ENCODE peak calls at places on chromosomes 6 and 20, in nine cellular contexts. T is esophagus squamous epithelium, K is left ventricle myocardium inferior, I is tibial artery, V is ascending aorta, P is dorsolateral prefrontal cortex, J is fibroblast of the aortic adventitia, R is mesothelial cell of epicardium, F is fibroblast of lung. C is an unnamed sample.

GRCh38 chr6:130776287-130776925 is 50.8 kb upstream of the SMLR1 start:
- DNase-seq in K (no peak), P (no peak), T (no peak), I (no peak), V (no peak), R (no peak), J (no peak), F (no peak), C (no peak)

GRCh38 chr20:39661833-39662232 is 699.7 kb downstream of the DHX35 start:
- DNase-seq in R (no peak), P (no peak), K (no peak), T (no peak), I (no peak), V (no peak), J (peak), F (peak), C (peak)

GRCh38 chr6:24524801-24525200 is 30.0 kb downstream of the ALDH5A1 start:
- DNase-seq in F (peak), I (no peak), K (no peak), T (no peak), R (no peak), P (peak), V (no peak), J (peak), C (peak)

GRCh38 chr6:96499781-96500180 is 21.8 kb upstream of the UFL1 start:
- DNase-seq in J (no peak), F (no peak), R (no peak), I (no peak), P (no peak), T (no peak), V (no peak), K (no peak), C (no peak)

GRCh38 chr6:150766201-150766997 is 99.1 kb upstream of the MTHFD1L start:
- DNase-seq in V (no peak), R (no peak), F (peak), P (no peak), K (peak), J (peak), I (no peak), T (no peak), C (no peak)

GRCh38 chr6:134097114-134097707 is 44.8 kb upstream of the SLC2A12 start:
- DNase-seq in T (no peak), R (peak), P (peak), I (no peak), V (no peak), K (no peak), J (peak), F (peak), C (peak)

GRCh38 chr6:128124713-128125112 is 223.9 kb upstream of the THEMIS start:
- DNase-seq in P (no peak), J (peak), I (no peak), T (no peak), V (no peak), F (peak), K (no peak), R (no peak), C (peak)

GRCh38 chr6:52371656-52372151 is 9.8 kb downstream of the PAQR8 start:
- DNase-seq in J (peak), P (no peak), I (no peak), F (peak), K (no peak), T (no peak), R (no peak), V (no peak), C (peak)

GRCh38 chr6:387293-387694 is 4.3 kb upstream of the IRF4 start:
- DNase-seq in T (no peak), K (no peak), J (peak), F (peak), V (no peak), P (no peak), I (no peak), R (no peak), C (peak)

GRCh38 chr20:46132705-46133120 is 14.6 kb downstream of the CD40 start:
- DNase-seq in T (no peak), P (peak), V (no peak), F (peak), R (peak), J (peak), K (peak), I (peak), C (peak)

GRCh38 chr20:8242827-8243764 is 111.0 kb downstream of the PLCB1 start:
- DNase-seq in V (no peak), I (no peak), F (no peak), T (no peak), R (no peak), J (peak), P (no peak), K (no peak), C (peak)

GRCh38 chr6:75608955-75609533 is 7.4 kb downstream of the SENP6 start:
- DNase-seq in R (no peak), J (no peak), P (no peak), I (no peak), V (no peak), T (no peak), F (no peak), K (no peak), C (no peak)

GRCh38 chr6:14066782-14067406 is 50.7 kb upstream of the CD83 start:
- DNase-seq in P (no peak), V (no peak), J (peak), R (no peak), F (peak), K (no peak), I (no peak), T (no peak), C (peak)

GRCh38 chr6:119957195-119957594 is 607.6 kb upstream of the MAN1A1 start:
- DNase-seq in F (no peak), I (no peak), R (no peak), J (no peak), V (no peak), T (no peak), P (no peak), K (no peak), C (no peak)

GRCh38 chr20:43849496-43850197 is 65.0 kb upstream of the TOX2 start:
- DNase-seq in F (peak), R (no peak), V (no peak), J (peak), K (no peak), I (no peak), P (no peak), T (no peak), C (peak)

GRCh38 chr6:18293192-18293904 is 29.0 kb upstream of the DEK start:
- DNase-seq in P (no peak), T (no peak), F (peak), I (no peak), J (no peak), R (no peak), V (no peak), K (no peak), C (peak)

GRCh38 chr20:43568706-43569105 is 9.9 kb downstream of the SGK2 start:
- DNase-seq in I (no peak), R (no peak), J (no peak), P (no peak), T (no peak), F (no peak), K (no peak), V (no peak), C (no peak)

GRCh38 chr6:157873735-157874344 is 50.8 kb downstream of the SNX9 start:
- DNase-seq in R (peak), I (peak), V (no peak), K (peak), T (peak), F (peak), J (peak), P (peak), C (peak)

GRCh38 chr20:62401331-62401779 is 5.7 kb downstream of the CABLES2 start:
- DNase-seq in I (no peak), R (no peak), P (no peak), J (no peak), F (no peak), V (no peak), T (no peak), K (no peak), C (no peak)

GRCh38 chr20:34794006-34794585 is 31.4 kb downstream of the NCOA6 start:
- DNase-seq in K (no peak), P (no peak), J (no peak), I (no peak), F (no peak), R (no peak), T (no peak), V (no peak), C (no peak)

GRCh38 chr6:162387723-162388382 is 339.7 kb downstream of the PRKN start:
- DNase-seq in F (no peak), K (peak), T (no peak), J (no peak), R (no peak), P (no peak), I (peak), V (no peak), C (no peak)

GRCh38 chr20:18058661-18059467 is 1.1 kb upstream of the OVOL2 start:
- DNase-seq in F (no peak), J (no peak), T (no peak), K (no peak), R (no peak), P (no peak), I (no peak), V (no peak), C (no peak)

GRCh38 chr20:58514321-58515239 is 619 bp downstream of the APCDD1L start:
- DNase-seq in K (no peak), T (no peak), V (no peak), F (peak), I (no peak), P (no peak), R (no peak), J (peak), C (peak)

GRCh38 chr6:157990321-157991066 is 8.8 kb downstream of the SYNJ2 start:
- DNase-seq in F (peak), P (no peak), V (no peak), K (no peak), J (no peak), R (no peak), T (no peak), I (peak), C (peak)

GRCh38 chr6:36131517-36132220 is 1.4 kb downstream of the MAPK13 start:
- DNase-seq in J (peak), V (no peak), F (peak), P (peak), I (no peak), T (no peak), R (no peak), K (no peak), C (peak)

GRCh38 chr6:140082867-140083297 is 708.4 kb upstream of the CITED2 start:
- DNase-seq in V (no peak), P (no peak), F (peak), R (no peak), J (peak), I (no peak), T (no peak), K (no peak), C (peak)

GRCh38 chr6:24721461-24722215 is 2.7 kb upstream of the C6orf62 start:
- DNase-seq in V (no peak), J (no peak), F (no peak), P (peak), R (no peak), T (peak), K (peak), I (no peak), C (peak)

GRCh38 chr20:56245761-56246160 is 2.8 kb upstream of the MC3R start:
- DNase-seq in J (no peak), V (no peak), R (no peak), T (no peak), P (no peak), I (no peak), K (no peak), F (no peak), C (peak)

GRCh38 chr20:41249781-41250281 is 67.7 kb downstream of the ZHX3 start:
- DNase-seq in R (no peak), P (peak), I (no peak), T (no peak), J (peak), V (no peak), K (no peak), F (peak), C (peak)

GRCh38 chr6:153208706-153209105 is 77.6 kb upstream of the RGS17 start:
- DNase-seq in P (peak), I (no peak), V (no peak), J (no peak), F (no peak), R (no peak), K (peak), T (no peak), C (no peak)

GRCh38 chr20:57476073-57476526 is 48.8 kb downstream of the CTCFL start:
- DNase-seq in F (no peak), V (no peak), P (no peak), K (no peak), J (no peak), I (peak), T (no peak), R (no peak), C (no peak)

GRCh38 chr6:36956111-36956820 is 1.7 kb downstream of the PI16 start:
- DNase-seq in P (no peak), V (no peak), J (peak), R (no peak), I (no peak), K (no peak), F (no peak), T (no peak), C (peak)

GRCh38 chr6:144140859-144141258 is 9.5 kb upstream of the STX11 start:
- DNase-seq in T (no peak), V (no peak), J (no peak), K (no peak), P (no peak), F (no peak), R (no peak), I (no peak), C (no peak)

GRCh38 chr20:50317644-50318043 is 127.0 kb downstream of the CEBPB start:
- DNase-seq in J (no peak), F (no peak), P (no peak), T (no peak), V (no peak), I (peak), R (no peak), K (no peak), C (no peak)

GRCh38 chr6:101730954-101731353 is 337.4 kb downstream of the GRIK2 start:
- DNase-seq in V (no peak), F (peak), I (no peak), P (no peak), K (no peak), R (no peak), J (peak), T (no peak), C (peak)

GRCh38 chr6:156617376-156617775 is 159.8 kb upstream of the ARID1B start:
- DNase-seq in I (no peak), R (no peak), F (peak), P (no peak), V (no peak), K (no peak), J (peak), T (no peak), C (no peak)

GRCh38 chr6:85357651-85358050 is 92.2 kb upstream of the NT5E start:
- DNase-seq in F (no peak), J (no peak), K (no peak), I (no peak), V (no peak), P (no peak), R (no peak), T (no peak), C (no peak)

GRCh38 chr6:157133856-157134255 is 189.5 kb downstream of the TMEM242 start:
- DNase-seq in V (no peak), K (no peak), R (no peak), T (no peak), J (no peak), F (peak), I (no peak), P (no peak), C (no peak)

GRCh38 chr20:23164176-23164601 is 78.1 kb upstream of the CD93 start:
- DNase-seq in T (no peak), K (no peak), R (no peak), I (peak), V (no peak), F (no peak), P (no peak), J (no peak), C (no peak)

DNA sequence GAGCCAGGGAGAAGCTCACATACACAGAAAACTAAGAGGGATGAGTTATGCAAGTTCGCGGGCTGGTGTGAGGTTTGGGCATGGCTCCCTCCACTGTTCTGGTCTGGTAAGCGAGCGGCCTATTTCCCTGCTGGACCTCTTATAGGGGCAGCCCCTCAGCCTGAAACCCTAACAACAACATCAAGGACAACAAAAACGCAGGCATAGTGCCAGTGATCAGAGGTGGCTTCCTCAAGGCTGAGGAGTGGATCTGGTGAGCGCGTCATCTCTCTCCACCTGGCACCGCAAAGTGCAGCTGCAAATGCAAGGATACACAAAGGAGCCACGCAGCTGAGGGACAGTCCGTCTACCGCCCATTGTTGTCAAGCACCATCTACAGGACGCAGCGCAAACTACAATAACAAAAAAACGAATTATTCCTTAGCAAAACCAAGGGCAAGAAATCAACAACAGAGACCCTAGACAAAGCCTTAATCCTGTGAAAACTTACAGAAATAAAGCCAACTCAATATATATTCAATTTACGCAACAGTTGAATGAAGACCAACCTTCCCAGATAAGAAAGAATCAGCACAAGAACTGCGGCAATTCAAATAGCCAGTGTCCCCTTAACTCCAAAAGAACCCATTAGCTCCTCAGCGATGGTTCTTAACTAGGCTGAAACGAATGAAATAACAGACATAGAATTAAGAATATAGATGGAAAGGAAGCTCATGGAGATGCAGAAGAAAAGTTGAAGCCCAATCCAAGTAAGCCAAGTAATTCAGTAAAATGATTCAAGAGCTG is 9.2 kb upstream of the DEFB110 start:
- DNase-seq in P (no peak), V (no peak), F (no peak), J (no peak), R (no peak), K (no peak), T (no peak), I (no peak), C (peak)
- TF ChIP-seq CTCF in P (no peak), V (no peak), F (peak), J (no peak), R (no peak), K (no peak), T (no peak), I (no peak), C (peak)

GRCh38 chr6:136289327-136289578 is 393 bp downstream of the BCLAF1 start:
- DNase-seq in F (peak), K (peak), V (peak), R (peak), J (peak), P (peak), I (peak), T (peak), C (peak)
- TF ChIP-seq CTCF in F (no peak), K (no peak), V (no peak), R (no peak), J (no peak), P (no peak), I (no peak), T (no peak), C (no peak)

DNA sequence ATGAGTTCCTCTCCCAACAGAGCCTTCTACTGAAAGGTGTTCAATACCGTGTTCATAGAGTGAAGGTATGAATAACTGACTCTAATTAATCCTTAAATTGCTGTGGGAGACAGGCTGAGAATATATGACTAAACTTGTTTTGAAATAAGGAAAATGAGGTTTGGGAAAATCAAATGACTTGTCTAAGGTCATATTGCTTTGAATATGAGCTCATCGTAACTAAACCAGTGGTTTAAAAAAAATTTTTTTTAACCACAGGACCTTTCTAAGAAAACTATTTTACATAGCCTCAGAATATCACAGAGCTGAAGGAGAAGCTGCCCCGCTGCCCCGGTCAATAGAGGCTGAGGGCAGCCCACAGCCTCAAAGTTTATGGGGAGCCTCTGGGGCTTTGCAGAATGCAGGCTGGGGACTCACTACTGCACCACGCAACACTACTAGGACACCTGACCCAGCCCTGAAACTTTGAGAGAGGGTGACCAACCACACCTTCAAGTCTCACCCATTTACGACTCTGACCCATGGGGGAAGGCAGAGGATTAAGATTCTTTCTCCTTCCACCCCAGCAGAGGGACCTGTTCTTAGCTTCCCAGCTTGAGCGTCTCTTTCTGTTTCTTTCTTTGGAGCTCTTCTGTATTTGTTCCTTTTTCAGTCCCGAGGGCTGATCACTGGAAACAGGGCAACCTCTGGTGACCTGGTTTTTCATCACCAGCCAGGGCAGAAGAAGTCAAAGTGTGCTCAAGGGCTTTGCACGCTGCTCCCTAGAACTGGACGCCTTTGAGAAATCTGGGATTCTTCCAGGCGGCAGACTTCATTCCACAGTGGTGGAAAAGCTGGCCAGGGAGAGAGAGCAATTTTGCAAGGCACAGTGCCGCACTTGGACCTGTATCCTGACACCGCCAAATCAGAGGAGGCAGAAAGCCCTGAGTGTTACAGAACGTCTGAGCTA is 220.2 kb downstream of the ATXN1 start:
- DNase-seq in K (peak), F (peak), I (peak), V (no peak), R (no peak), J (peak), T (no peak), P (no peak), C (no peak)
- TF ChIP-seq CTCF in K (peak), F (peak), I (peak), V (peak), R (no peak), J (peak), T (no peak), P (no peak), C (no peak)

GRCh38 chr6:35051997-35052583 is 89.0 kb downstream of the TCP11 start:
- DNase-seq in P (no peak), F (no peak), R (no peak), K (no peak), V (no peak), I (peak), J (no peak), T (no peak), C (no peak)

GRCh38 chr6:35049885-35050284 is 91.3 kb downstream of the TCP11 start:
- DNase-seq in T (no peak), J (peak), P (peak), F (peak), R (no peak), I (peak), K (peak), V (no peak), C (peak)

GRCh38 chr6:35050291-35050987 is 90.7 kb downstream of the TCP11 start:
- DNase-seq in R (no peak), T (no peak), P (no peak), V (no peak), F (no peak), K (no peak), J (no peak), I (peak), C (no peak)

GRCh38 chr6:35051393-35051792 is 89.7 kb downstream of the TCP11 start:
- DNase-seq in K (no peak), F (no peak), P (no peak), T (no peak), J (no peak), R (no peak), I (peak), V (no peak), C (no peak)

GRCh38 chr6:35050988-35051330 is 90.2 kb downstream of the TCP11 start:
- DNase-seq in I (peak), R (no peak), T (no peak), F (no peak), J (no peak), K (no peak), P (no peak), V (no peak), C (no peak)
- TF ChIP-seq CTCF in I (no peak), R (no peak), T (no peak), F (no peak), J (no peak), K (no peak), P (no peak), V (no peak), C (no peak)

GRCh38 chr6:168736039-168736438 is 295.1 kb downstream of the SMOC2 start:
- DNase-seq in J (no peak), I (no peak), K (no peak), T (no peak), R (no peak), F (no peak), P (no peak), V (no peak), C (no peak)
- TF ChIP-seq CTCF in J (no peak), I (no peak), K (no peak), T (no peak), R (no peak), F (no peak), P (no peak), V (no peak), C (no peak)

C was measured in fibroblast of mammary gland.